ENCODE peak calls at places on chromosomes 1 and 21, in eight cellular contexts. D, Y, I, G, E, N, Z and J are unnamed samples.

GRCh38 chr1:11648039-11648438 is 6.2 kb downstream of the FBXO2 start:
- DNase-seq in D (no peak), Y (peak), I (no peak), G (peak), E (no peak), N (no peak), Z (peak), J (no peak)

GRCh38 chr1:229355661-229356060 is 12.8 kb upstream of the CCSAP start:
- DNase-seq in D (no peak), Y (no peak), I (no peak), G (no peak), E (no peak), N (no peak), Z (no peak), J (no peak)

GRCh38 chr1:205199090-205199930 is 12.2 kb downstream of the DSTYK start:
- DNase-seq in D (no peak), Y (no peak), I (no peak), G (no peak), E (no peak), N (peak), Z (peak), J (no peak)

GRCh38 chr1:170929412-170929834 is 5.9 kb upstream of the MROH9 start:
- DNase-seq in D (peak), Y (no peak), I (no peak), G (no peak), E (no peak), N (peak), Z (no peak), J (no peak)

GRCh38 chr1:120176092-120176855 is at the start of gene SEC22B:
- DNase-seq in D (peak), Y (peak), I (peak), G (peak), E (peak), N (peak), Z (peak), J (peak)

GRCh38 chr1:221157026-221157761 is 278.0 kb downstream of the HLX start:
- DNase-seq in D (no peak), Y (no peak), I (no peak), G (no peak), E (no peak), N (no peak), Z (no peak), J (no peak)

GRCh38 chr1:160062134-160062533 is 7.8 kb downstream of the KCNJ10 start:
- DNase-seq in D (no peak), Y (peak), I (no peak), G (peak), E (no peak), N (no peak), Z (peak), J (no peak)

GRCh38 chr21:42532466-42533181 is 19.0 kb downstream of the SLC37A1 start:
- DNase-seq in D (no peak), Y (peak), I (no peak), G (peak), E (no peak), N (no peak), Z (peak), J (no peak)

GRCh38 chr1:107964397-107965111 is 426 bp downstream of the VAV3 start:
- DNase-seq in D (peak), Y (no peak), I (peak), G (no peak), E (no peak), N (peak), Z (no peak), J (peak)

GRCh38 chr1:243786546-243786945 is 63.5 kb downstream of the AKT3 start:
- DNase-seq in D (no peak), Y (no peak), I (no peak), G (no peak), E (no peak), N (peak), Z (no peak), J (no peak)

GRCh38 chr1:180168786-180169640 is 14.3 kb downstream of the QSOX1 start:
- DNase-seq in D (peak), Y (peak), I (peak), G (no peak), E (peak), N (peak), Z (no peak), J (peak)

GRCh38 chr1:60345049-60345448 is 271.5 kb upstream of the C1orf87 start:
- DNase-seq in D (no peak), Y (no peak), I (no peak), G (no peak), E (no peak), N (no peak), Z (no peak), J (no peak)

GRCh38 chr1:61299468-61299867 is 217.1 kb downstream of the NFIA start:
- DNase-seq in D (no peak), Y (no peak), I (no peak), G (no peak), E (no peak), N (no peak), Z (no peak), J (no peak)

GRCh38 chr1:8104278-8105236 is 78.4 kb upstream of the ERRFI1 start:
- DNase-seq in D (no peak), Y (no peak), I (no peak), G (no peak), E (no peak), N (no peak), Z (no peak), J (no peak)

GRCh38 chr1:112344754-112345423 is 51.1 kb upstream of the CTTNBP2NL start:
- DNase-seq in D (peak), Y (no peak), I (no peak), G (no peak), E (no peak), N (no peak), Z (no peak), J (no peak)

GRCh38 chr1:105914403-105914802 is 1142.1 kb upstream of the PRMT6 start:
- DNase-seq in D (no peak), Y (no peak), I (no peak), G (no peak), E (no peak), N (no peak), Z (no peak), J (no peak)

GRCh38 chr1:220409751-220410370 is 118.1 kb upstream of the MARK1 start:
- DNase-seq in D (peak), Y (no peak), I (no peak), G (no peak), E (no peak), N (no peak), Z (no peak), J (peak)

GRCh38 chr1:87052986-87053385 is 138.6 kb downstream of the HS2ST1 start:
- DNase-seq in D (no peak), Y (no peak), I (no peak), G (no peak), E (no peak), N (no peak), Z (no peak), J (no peak)

GRCh38 chr1:75233302-75233929 is 99.2 kb downstream of the LHX8 start:
- DNase-seq in D (peak), Y (no peak), I (peak), G (peak), E (no peak), N (peak), Z (no peak), J (no peak)

GRCh38 chr1:183670169-183670568 is 17.1 kb upstream of the APOBEC4 start:
- DNase-seq in D (no peak), Y (no peak), I (no peak), G (no peak), E (no peak), N (no peak), Z (no peak), J (no peak)

GRCh38 chr1:69263982-69264381 is 303.7 kb upstream of the LRRC7 start:
- DNase-seq in D (no peak), Y (no peak), I (no peak), G (no peak), E (no peak), N (peak), Z (peak), J (no peak)

GRCh38 chr1:92315766-92316413 is 17.0 kb downstream of the RPAP2 start:
- DNase-seq in D (no peak), Y (no peak), I (no peak), G (no peak), E (no peak), N (no peak), Z (no peak), J (no peak)

GRCh38 chr1:98737835-98738234 is 76.3 kb downstream of the SNX7 start:
- DNase-seq in D (no peak), Y (no peak), I (no peak), G (no peak), E (no peak), N (no peak), Z (no peak), J (no peak)

GRCh38 chr1:184785529-184785928 is 30.9 kb upstream of the EDEM3 start:
- DNase-seq in D (no peak), Y (no peak), I (no peak), G (no peak), E (no peak), N (no peak), Z (no peak), J (no peak)

GRCh38 chr1:243501002-243501401 is 245.2 kb downstream of the SDCCAG8 start:
- DNase-seq in D (no peak), Y (no peak), I (no peak), G (peak), E (no peak), N (peak), Z (peak), J (no peak)

GRCh38 chr21:46154155-46154954 is 1.0 kb downstream of the FTCD start:
- DNase-seq in D (no peak), Y (peak), I (no peak), G (no peak), E (no peak), N (no peak), Z (no peak), J (no peak)

GRCh38 chr1:93874025-93874651 is 4.9 kb downstream of the DNTTIP2 start:
- DNase-seq in D (peak), Y (no peak), I (no peak), G (peak), E (no peak), N (peak), Z (no peak), J (no peak)